ENCODE peak calls at places on chromosomes 11 and 22, in seven cellular contexts. G is thyroid gland, Q is IMR-90, I is right lobe of liver, L is K562, D is adrenal gland, T is uterus. S is an unnamed sample.

GRCh38 chr11:104275992-104276391 is 112.0 kb upstream of the PDGFD start:
- DNase-seq in I (no peak), T (no peak), L (no peak), G (no peak), Q (peak), D (no peak), S (no peak)

GRCh38 chr22:16958475-16958874 is 49.5 kb downstream of the GAB4 start:
- DNase-seq in D (no peak), T (no peak), G (peak), I (no peak), Q (no peak), L (peak), S (peak)

GRCh38 chr11:119641991-119642745 is 86.8 kb downstream of the NECTIN1 start:
- DNase-seq in L (peak), D (no peak), Q (peak), T (no peak), G (no peak), I (no peak), S (no peak)

GRCh38 chr22:46069518-46070214 is 80.7 kb upstream of the PPARA start:
- DNase-seq in T (peak), Q (peak), L (no peak), I (peak), D (peak), G (peak), S (peak)

GRCh38 chr11:19018901-19019300 is 41.6 kb downstream of the MRGPRX2 start:
- DNase-seq in I (no peak), T (no peak), Q (no peak), D (no peak), L (no peak), G (no peak), S (no peak)

GRCh38 chr11:134576286-134576685 is 164.2 kb upstream of the B3GAT1 start:
- DNase-seq in T (no peak), L (no peak), G (no peak), I (no peak), Q (no peak), D (no peak), S (no peak)

GRCh38 chr11:130882138-130882551 is 34.1 kb downstream of the SNX19 start:
- DNase-seq in D (no peak), L (no peak), Q (no peak), G (peak), I (no peak), T (no peak), S (no peak)

GRCh38 chr22:43110927-43111623 is 525 bp downstream of the BIK start:
- DNase-seq in G (peak), Q (no peak), T (no peak), D (no peak), I (no peak), L (no peak), S (no peak)

GRCh38 chr22:41369089-41369745 is 12.5 kb upstream of the TEF start:
- DNase-seq in D (no peak), G (no peak), I (no peak), T (no peak), L (no peak), Q (no peak), S (no peak)

DNA sequence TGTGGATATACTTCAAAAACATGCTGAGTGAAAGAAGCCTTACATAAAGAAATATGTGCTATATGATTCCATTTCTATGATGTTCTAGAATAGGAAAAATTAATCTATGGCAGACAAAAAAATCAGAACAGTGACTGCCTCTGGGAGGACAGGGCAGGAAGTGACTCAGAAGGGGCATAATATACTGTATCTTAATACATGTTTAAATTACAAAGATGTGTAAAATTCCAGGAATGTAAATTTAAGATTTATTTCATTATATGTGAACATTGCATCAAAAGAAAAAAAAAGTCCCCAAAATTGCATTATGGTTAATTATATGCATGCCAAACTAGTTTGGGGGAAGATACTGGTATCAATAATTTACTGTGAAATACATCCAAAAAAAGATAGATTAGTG is 32.2 kb downstream of the SBF2 start:
- DNase-seq in T (no peak), L (no peak), I (no peak), G (no peak), Q (peak), D (no peak), S (no peak)
- TF ChIP-seq CTCF in T (no peak), L (no peak), I (no peak), G (no peak), Q (no peak), D (no peak), S (no peak)

GRCh38 chr11:65425105-65425970 is 2.7 kb downstream of the NEAT1 start:
- DNase-seq in Q (peak), G (no peak), I (peak), L (peak), T (peak), D (peak), S (no peak)

GRCh38 chr11:65425971-65426838 is 3.6 kb downstream of the NEAT1 start:
- DNase-seq in D (peak), G (no peak), L (no peak), T (no peak), I (peak), Q (peak), S (no peak)

GRCh38 chr11:65423516-65424199 is 1.1 kb downstream of the NEAT1 start:
- DNase-seq in L (no peak), T (no peak), Q (peak), D (peak), G (no peak), I (peak), S (peak)

GRCh38 chr11:65422633-65423515 is at the start of gene NEAT1:
- DNase-seq in G (peak), D (peak), L (peak), T (peak), I (peak), Q (peak), S (peak)

GRCh38 chr11:65424200-65425104 is 1.9 kb downstream of the NEAT1 start:
- DNase-seq in G (peak), T (peak), L (no peak), D (peak), Q (peak), I (peak), S (no peak)
- TF ChIP-seq POLR2A in G (peak), T (no peak), L (peak), D (no peak), Q (peak), I (peak), S (no peak)

DNA sequence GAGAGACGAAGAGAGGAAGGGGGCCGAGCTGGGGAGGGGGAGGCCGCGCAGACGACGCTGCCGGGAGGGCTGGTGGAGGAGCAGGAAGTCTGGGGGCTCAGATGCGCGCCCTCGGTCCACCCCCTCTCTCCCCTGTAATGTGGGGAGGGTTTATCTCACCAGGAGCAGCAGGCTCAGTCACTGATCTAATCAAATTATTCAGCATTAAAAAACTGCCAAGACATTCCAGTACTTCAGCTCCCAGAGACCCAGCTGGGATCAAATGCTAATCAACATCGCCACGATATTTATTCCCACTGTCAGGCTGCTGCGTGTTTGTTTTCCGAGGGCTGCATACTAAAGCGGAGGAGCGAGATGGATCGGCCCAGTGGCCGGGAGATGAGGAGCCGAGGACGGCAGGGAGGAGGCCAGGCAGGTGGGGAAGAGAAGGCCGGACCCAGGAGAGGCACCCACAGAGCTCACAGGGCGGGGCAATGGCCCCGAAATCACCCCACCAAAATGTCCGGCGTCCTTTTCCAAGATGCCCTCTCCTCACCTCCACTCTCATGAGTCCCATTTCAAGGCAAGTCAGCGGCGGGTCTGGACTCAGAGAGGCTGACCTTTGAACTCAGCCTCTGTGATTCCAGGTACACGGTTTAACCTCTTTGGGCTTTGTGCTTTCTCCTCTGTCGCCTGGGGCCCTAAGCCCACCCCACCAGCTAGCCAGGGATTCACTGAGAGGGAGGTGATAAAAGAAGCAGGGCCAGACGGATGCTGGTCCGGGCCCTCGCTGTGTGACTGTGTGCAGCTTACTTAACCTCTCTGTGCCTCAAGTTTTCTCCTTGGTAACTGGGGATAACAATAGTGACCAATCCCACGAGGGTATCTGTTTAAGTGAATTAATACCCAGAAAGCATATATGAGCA is 502.1 kb downstream of the MN1 start:
- DNase-seq in Q (no peak), I (no peak), L (peak), T (peak), D (no peak), G (no peak), S (no peak)
- H3K4me3 ChIP-seq in Q (no peak), I (no peak), L (no peak), T (no peak), D (no peak), G (no peak), S (no peak)

GRCh38 chr11:106133529-106133928 is 56.1 kb downstream of the AASDHPPT start:
- DNase-seq in L (peak), D (no peak), G (no peak), T (no peak), I (no peak), Q (no peak), S (no peak)
- TF ChIP-seq CTCF in L (peak), D (no peak), G (no peak), T (no peak), I (no peak), Q (peak), S (no peak)

DNA sequence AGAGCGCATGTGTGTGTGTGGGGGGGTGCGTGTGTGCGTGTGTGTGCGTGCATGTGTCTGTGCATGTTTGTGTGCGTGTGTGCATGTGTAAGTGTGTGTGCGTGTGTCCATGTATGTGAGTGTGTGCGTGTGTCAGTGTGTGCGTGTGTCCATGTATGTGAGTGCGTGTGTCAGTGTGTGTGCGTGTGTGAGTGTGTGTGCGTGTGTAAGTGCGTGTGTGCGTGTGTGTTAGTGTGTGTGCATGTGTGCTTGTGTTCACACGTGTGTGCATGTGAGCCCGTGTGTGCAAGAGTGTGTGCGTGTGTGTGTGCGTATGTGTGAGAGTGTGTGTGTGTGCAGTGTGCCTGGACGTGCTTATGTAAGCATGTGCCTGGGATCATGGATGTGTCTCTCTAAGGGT is 14.7 kb upstream of the APOL6 start:
- DNase-seq in I (no peak), D (no peak), T (no peak), G (no peak), L (no peak), Q (no peak), S (no peak)
- TF ChIP-seq POLR2A in I (no peak), D (no peak), T (no peak), G (no peak), L (no peak), Q (no peak), S (no peak)

GRCh38 chr11:57425565-57426438 is 1.1 kb downstream of the SLC43A3 start:
- DNase-seq in G (peak), Q (peak), L (no peak), T (peak), I (peak), D (peak), S (peak)
- H3K4me3 ChIP-seq in G (no peak), Q (no peak), L (peak), T (peak), I (peak), D (no peak), S (no peak)

GRCh38 chr11:73382183-73382582 is 6.0 kb downstream of the RELT start:
- DNase-seq in D (no peak), G (no peak), I (no peak), T (no peak), L (no peak), Q (no peak), S (no peak)

GRCh38 chr11:73382747-73383146 is 6.5 kb downstream of the RELT start:
- DNase-seq in Q (no peak), T (no peak), L (no peak), D (no peak), I (no peak), G (no peak), S (no peak)

GRCh38 chr11:73384127-73384441 is 7.9 kb downstream of the RELT start:
- DNase-seq in Q (no peak), I (no peak), G (no peak), D (no peak), T (no peak), L (no peak), S (no peak)

GRCh38 chr11:73384531-73384870 is 8.3 kb downstream of the RELT start:
- DNase-seq in D (no peak), I (no peak), G (no peak), T (no peak), L (no peak), Q (no peak), S (no peak)

DNA sequence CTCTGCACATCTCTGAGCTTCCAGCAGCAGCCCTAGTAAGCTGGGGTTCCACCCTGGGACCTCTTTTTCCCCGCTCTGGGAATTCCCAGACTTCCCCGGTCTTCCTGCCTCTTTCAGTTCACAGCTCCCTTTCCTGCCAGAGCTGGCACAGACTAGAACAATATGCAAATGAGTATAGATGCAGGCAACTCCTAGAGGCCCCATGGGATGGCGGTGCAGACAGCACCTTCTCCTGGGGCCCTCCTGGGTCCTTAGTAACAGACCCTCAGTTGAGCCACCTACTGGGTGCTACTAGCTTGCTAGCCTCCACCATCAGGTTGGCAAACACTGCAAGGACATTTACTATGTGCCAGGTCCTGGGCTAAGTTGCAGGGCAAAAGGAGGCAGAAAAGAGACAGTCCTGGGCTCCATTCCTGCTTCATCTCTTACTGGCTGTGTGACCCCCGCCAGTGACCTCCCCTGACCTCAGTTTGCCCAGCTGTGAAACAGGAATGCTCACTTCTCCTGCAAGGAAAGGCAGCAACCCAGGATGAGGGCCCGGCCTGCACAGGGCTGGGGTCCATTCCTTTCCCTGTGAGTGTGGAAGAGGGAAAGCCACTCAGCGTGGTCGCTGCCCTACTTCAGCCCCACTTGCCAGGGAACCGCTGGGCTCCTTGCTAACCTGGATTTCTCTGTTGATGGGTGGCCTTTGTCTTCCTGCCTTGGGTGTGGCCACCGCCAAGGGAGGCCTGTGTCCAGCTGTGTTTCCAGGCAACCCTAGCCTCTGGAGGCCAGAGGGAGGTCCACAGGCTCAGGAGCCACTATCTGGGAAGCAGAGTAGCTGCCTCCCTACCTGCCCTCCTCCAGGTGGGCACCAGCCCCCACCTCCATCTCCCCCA is 7.3 kb downstream of the RELT start:
- DNase-seq in Q (no peak), T (no peak), I (no peak), G (no peak), L (no peak), D (no peak), S (no peak)
- TF ChIP-seq CTCF in Q (no peak), T (no peak), I (no peak), G (no peak), L (no peak), D (no peak), S (no peak)